ENCODE peak calls at places on chromosomes 3 and 15, in five cellular contexts. I is tibial nerve, Q is aorta, R is kidney, U is MM.1S. D is an unnamed sample.

GRCh38 chr3:96266395-96267187 is 547.8 kb upstream of the EPHA6 start:
- DNase-seq in I (no peak), Q (no peak), R (no peak), U (no peak), D (no peak)

GRCh38 chr3:111733856-111734255 is 125.2 kb upstream of the PHLDB2 start:
- DNase-seq in R (no peak), I (no peak), U (no peak), Q (no peak), D (no peak)

GRCh38 chr3:123672429-123673146 is 87.7 kb upstream of the HACD2 start:
- DNase-seq in I (no peak), U (no peak), R (no peak), Q (no peak), D (no peak)

GRCh38 chr15:40743921-40744809 is 10.9 kb downstream of the RMDN3 start:
- DNase-seq in I (no peak), Q (peak), R (no peak), U (peak), D (peak)

GRCh38 chr3:182479766-182480336 is 313.5 kb upstream of the ATP11B start:
- DNase-seq in U (no peak), Q (no peak), I (no peak), R (no peak), D (no peak)

GRCh38 chr15:60713096-60714084 is 234.4 kb upstream of the ICE2 start:
- DNase-seq in U (no peak), I (no peak), Q (no peak), R (no peak), D (no peak)

GRCh38 chr15:87735536-87735935 is 521.0 kb downstream of the NTRK3 start:
- DNase-seq in I (peak), R (no peak), U (no peak), Q (no peak), D (no peak)

GRCh38 chr3:13235897-13236296 is 162.7 kb upstream of the IQSEC1 start:
- DNase-seq in I (no peak), R (peak), Q (no peak), U (no peak), D (no peak)

GRCh38 chr15:95442107-95442719 is 888.3 kb upstream of the NR2F2 start:
- DNase-seq in I (no peak), U (no peak), R (no peak), Q (no peak), D (no peak)

GRCh38 chr3:144923051-144923450 is 951.4 kb downstream of the DIPK2A start:
- DNase-seq in R (no peak), Q (no peak), U (no peak), I (no peak), D (no peak)

GRCh38 chr3:11385908-11386307 is 113.7 kb downstream of the ATG7 start:
- DNase-seq in R (no peak), I (no peak), U (no peak), Q (peak), D (no peak)

GRCh38 chr3:48662753-48663488 is at the start of gene CELSR3:
- DNase-seq in R (peak), I (peak), U (peak), Q (peak), D (peak)

GRCh38 chr15:32990071-32990470 is 204.4 kb downstream of the FMN1 start:
- DNase-seq in Q (no peak), U (no peak), R (no peak), I (no peak), D (no peak)

GRCh38 chr15:81877533-81878227 is 168.1 kb downstream of the MEX3B start:
- DNase-seq in I (no peak), U (no peak), Q (no peak), R (no peak), D (no peak)

GRCh38 chr15:53851110-53851833 is 91.8 kb upstream of the WDR72 start:
- DNase-seq in R (no peak), Q (no peak), U (no peak), I (no peak), D (no peak)

GRCh38 chr15:64460737-64461576 is 579 bp downstream of the ZNF609 start:
- DNase-seq in Q (peak), I (no peak), R (peak), U (peak), D (peak)

GRCh38 chr3:36992806-36993325 is at the start of gene EPM2AIP1:
- DNase-seq in U (no peak), Q (peak), I (no peak), R (peak), D (peak)

GRCh38 chr15:91562698-91563097 is 290.8 kb upstream of the SLCO3A1 start:
- DNase-seq in Q (no peak), I (no peak), U (no peak), R (no peak), D (no peak)

GRCh38 chr15:57064033-57064432 is 145.6 kb downstream of the TCF12 start:
- DNase-seq in Q (no peak), R (no peak), I (no peak), U (no peak), D (no peak)

GRCh38 chr3:33682770-33683169 is 35.3 kb downstream of the CLASP2 start:
- DNase-seq in Q (no peak), U (no peak), R (no peak), I (no peak), D (no peak)

DNA sequence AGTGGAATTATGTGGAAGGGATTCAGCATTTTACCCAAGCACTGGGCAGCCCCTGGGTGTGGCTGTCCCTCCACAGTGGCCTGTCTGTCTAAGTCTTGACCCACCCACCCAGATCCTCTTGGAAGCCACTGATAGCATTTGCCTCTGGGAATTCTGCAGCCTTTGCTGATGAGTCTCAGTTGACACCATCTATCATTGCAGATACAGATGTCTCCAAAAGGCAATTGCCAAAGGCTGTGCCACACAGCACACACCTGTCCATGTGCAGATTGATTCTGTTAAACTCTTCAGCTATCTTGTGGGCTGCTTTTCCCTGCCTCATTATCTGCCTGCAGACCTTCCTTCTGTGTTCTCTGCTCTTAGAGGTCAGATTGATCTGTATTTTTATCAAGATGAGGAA is 18.1 kb downstream of the CX3CR1 start:
- DNase-seq in R (no peak), I (no peak), Q (no peak), U (no peak), D (no peak)
- H3K27ac ChIP-seq in R (no peak), I (no peak), Q (no peak), U (peak), D (no peak)

DNA sequence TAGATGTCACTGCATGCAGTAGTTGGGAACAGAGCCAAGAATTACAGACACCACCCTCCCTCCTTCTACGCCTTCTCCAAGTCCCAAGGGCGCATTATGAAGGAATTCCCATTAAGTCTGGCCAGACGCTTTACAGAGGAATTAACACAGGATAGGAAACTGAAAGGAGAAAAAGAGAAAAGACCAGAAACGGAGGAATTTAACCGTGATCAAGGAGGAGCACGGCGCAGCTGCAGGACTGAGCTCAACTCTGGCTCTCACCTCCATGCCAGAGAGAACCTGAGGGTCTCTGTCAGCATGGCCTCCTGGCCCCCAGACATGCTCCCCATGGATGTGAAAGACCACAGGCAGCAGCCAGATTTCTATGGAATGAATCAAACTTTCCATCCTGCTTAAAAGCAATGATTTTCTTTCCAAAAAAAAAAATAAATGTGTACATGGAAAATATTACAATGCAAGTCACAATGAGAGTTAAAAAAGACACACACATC is 13.7 kb downstream of the ATP10A start:
- DNase-seq in I (no peak), U (no peak), Q (no peak), R (no peak), D (no peak)
- H3K27ac ChIP-seq in I (peak), U (no peak), Q (peak), R (peak), D (peak)

DNA sequence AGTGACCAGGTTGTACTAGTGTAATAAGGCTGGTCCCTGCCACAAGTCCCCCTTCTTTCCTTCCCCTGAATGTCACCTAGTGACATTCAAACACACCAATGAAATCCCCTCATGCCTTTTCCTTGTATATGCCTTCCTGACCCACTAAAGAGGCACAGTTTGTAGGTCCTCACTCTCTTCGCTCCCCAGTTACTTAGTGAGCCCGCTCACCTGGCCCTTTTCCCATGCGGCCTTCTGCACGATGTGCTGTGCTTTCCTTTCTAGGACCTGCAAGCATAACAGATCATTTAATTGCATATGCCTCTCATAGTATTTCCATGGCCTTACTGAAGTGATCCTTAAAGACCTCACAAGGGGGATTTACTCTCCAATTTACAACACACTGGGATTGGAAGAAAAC is 146.3 kb downstream of the THRB start:
- DNase-seq in Q (no peak), I (no peak), R (no peak), U (no peak), D (no peak)
- H3K27ac ChIP-seq in Q (peak), I (no peak), R (no peak), U (no peak), D (no peak)

GRCh38 chr15:74780523-74780982 is 1.3 kb upstream of the CSK start:
- DNase-seq in Q (no peak), U (no peak), R (no peak), I (no peak), D (no peak)
- H3K27ac ChIP-seq in Q (no peak), U (peak), R (no peak), I (peak), D (no peak)

GRCh38 chr3:147130461-147130860 is 275.9 kb downstream of the ZIC4 start:
- DNase-seq in Q (no peak), I (no peak), R (no peak), U (no peak), D (no peak)
- H3K27ac ChIP-seq in Q (no peak), I (no peak), R (no peak), U (no peak), D (no peak)

DNA sequence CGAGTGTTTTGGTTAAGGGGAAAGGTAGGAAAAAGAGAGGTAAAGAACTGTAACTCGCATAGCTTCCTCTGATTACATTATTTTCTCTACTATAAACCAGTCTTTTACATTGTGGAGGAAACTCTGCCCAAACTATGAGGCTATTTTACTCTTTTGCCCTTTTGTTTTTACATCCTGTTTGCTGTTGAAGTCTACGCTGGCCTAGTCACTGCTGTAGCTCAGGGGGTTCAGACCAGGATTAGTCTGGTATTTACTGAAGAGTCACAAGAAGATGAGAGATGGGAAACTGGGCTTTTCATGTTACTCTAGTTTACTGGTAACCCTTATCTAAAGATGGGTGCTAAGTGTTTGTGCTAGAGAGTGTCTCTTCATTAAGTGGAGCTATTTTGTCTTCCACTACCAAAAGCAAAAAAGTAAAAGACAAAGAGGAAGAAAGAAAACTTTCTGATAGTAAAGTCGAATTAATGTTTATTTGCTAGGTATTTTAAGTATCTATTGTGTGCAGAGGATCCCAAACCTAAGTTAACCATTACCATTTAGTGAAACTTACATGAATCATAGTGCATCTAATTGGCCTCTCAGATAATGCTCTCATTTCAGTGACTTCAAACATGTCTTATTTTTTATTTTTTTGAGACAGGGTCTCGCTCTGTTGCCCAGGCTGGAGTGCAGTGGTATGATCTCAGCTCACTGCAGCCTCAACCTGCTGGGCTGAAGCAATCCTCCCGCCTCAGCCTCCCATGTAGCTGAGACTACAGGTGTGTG is 10.9 kb downstream of the RARB start:
- DNase-seq in U (no peak), I (no peak), Q (no peak), R (no peak), D (no peak)
- H3K27ac ChIP-seq in U (no peak), I (peak), Q (no peak), R (no peak), D (no peak)

GRCh38 chr3:184942735-184943134 is 130.8 kb downstream of the VPS8 start:
- DNase-seq in R (no peak), U (peak), Q (no peak), I (no peak), D (no peak)

GRCh38 chr3:184944221-184944620 is 132.3 kb downstream of the VPS8 start:
- DNase-seq in I (no peak), R (no peak), Q (no peak), U (no peak), D (no peak)

GRCh38 chr3:184949570-184949969 is 137.6 kb downstream of the VPS8 start:
- DNase-seq in Q (no peak), U (no peak), I (no peak), R (no peak), D (no peak)

GRCh38 chr3:184946922-184947321 is 135.0 kb downstream of the VPS8 start:
- DNase-seq in U (peak), Q (no peak), R (no peak), I (no peak), D (no peak)

DNA sequence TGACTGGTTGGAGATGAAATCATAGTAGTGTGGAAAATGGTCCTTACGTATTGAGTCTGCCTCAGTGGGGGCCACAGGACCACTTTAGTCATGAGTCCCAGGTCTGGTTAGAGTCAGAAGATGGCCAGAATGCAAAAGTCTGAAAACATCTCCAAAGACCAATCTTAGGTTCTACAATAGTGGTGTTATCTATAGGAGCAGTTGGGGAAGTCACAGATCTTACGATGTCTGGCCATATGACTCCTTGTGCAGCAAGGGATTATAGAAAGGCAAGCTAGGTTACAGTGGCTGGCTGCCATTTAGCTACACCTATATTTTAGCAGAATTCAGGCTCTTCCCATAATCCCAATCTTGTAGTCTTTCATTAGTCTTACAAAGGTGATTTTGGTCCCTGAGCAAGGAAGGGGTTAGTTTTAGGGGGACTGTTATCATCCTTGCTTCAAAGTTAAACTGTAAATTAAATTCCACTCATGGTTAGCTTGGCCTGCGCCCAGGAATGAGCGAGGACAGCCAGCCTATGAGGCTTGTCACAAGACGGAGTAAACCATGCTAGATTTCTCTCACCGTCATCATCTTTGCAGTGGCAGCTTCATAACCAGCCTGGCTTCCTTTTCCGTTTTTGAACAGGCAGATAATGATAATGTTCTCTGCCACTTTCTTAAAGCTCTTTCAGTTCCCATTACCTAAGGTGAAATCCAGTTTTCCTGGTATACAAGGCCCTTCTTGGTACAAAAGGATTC is 134.1 kb downstream of the VPS8 start:
- DNase-seq in U (peak), R (no peak), I (no peak), Q (no peak), D (no peak)
- H3K27ac ChIP-seq in U (peak), R (no peak), I (no peak), Q (no peak), D (no peak)

DNA sequence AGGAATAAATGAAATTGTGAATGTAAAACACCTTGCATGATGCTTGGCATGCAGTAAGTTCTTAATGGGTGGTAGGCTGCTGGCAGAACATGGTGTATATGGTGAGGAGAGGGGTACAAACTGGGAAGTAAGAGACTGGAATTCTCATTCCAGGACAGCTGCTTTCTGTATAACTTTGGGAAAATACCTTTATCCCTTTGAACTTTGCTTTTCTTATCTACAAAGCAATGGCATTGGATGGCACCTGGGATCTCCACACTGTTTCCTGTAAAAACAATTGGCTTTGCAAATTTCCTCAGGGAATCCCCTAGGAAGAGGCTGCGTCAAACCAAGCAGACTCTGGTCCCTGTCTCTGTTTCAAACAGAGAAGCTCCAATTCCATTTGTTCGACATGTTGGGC is 100.7 kb upstream of the SLC4A7 start:
- DNase-seq in I (no peak), Q (no peak), R (no peak), U (no peak), D (no peak)
- H3K27ac ChIP-seq in I (no peak), Q (no peak), R (no peak), U (no peak), D (peak)